ENCODE peak calls at places on chromosomes 7 and 10, in eight cellular contexts. I is AG10803, E is suprapubic skin, G is sigmoid colon, O is glutamatergic neuron, U is epithelial cell of esophagus, F is brain pericyte, S is BE2C. M is an unnamed sample.

GRCh38 chr10:130615463-130615862 is 479.3 kb downstream of the GLRX3 start:
- DNase-seq in G (no peak), U (no peak), E (no peak), S (no peak), I (no peak), O (no peak), F (no peak), M (no peak)

GRCh38 chr7:29563590-29564454 is at the start of gene PRR15:
- DNase-seq in F (no peak), E (no peak), S (peak; percentile 12), U (peak; percentile 80), O (peak; percentile 57), G (peak; percentile 63), I (no peak), M (no peak)

GRCh38 chr10:125005312-125006187 is 63.6 kb downstream of the ZRANB1 start:
- DNase-seq in I (no peak), E (peak; percentile 54), F (no peak), O (no peak), U (no peak), S (no peak), G (peak; percentile 56), M (peak; percentile 33)

GRCh38 chr10:86899670-86900276 is 57.6 kb downstream of the MMRN2 start:
- DNase-seq in G (peak; percentile 86), S (peak; percentile 68), U (peak; percentile 73), F (peak; percentile 11), O (peak; percentile 57), I (peak; percentile 69), E (no peak), M (peak; percentile 85)

GRCh38 chr10:31602541-31603244 is 283.7 kb downstream of the ZEB1 start:
- DNase-seq in S (peak; percentile 83), E (peak; percentile 95), U (peak; percentile 63), G (peak; percentile 96), F (no peak), O (peak; percentile 92), I (peak; percentile 91), M (peak; percentile 32)

GRCh38 chr10:61708841-61709240 is 46.1 kb downstream of the CABCOCO1 start:
- DNase-seq in S (no peak), I (peak; percentile 33), E (no peak), U (no peak), G (no peak), O (no peak), F (no peak), M (no peak)

GRCh38 chr7:80660939-80661338 is 22.5 kb downstream of the CD36 start:
- DNase-seq in I (no peak), O (no peak), U (no peak), S (no peak), G (no peak), E (no peak), F (no peak), M (no peak)

GRCh38 chr10:114328876-114329275 is 75.4 kb downstream of the AFAP1L2 start:
- DNase-seq in I (peak; percentile 17), G (no peak), S (no peak), E (no peak), F (no peak), O (no peak), U (no peak), M (peak; percentile 42)

GRCh38 chr10:3783313-3783689 is 1.7 kb downstream of the KLF6 start:
- DNase-seq in F (no peak), O (peak; percentile 71), U (peak; percentile 44), G (peak; percentile 87), I (peak; percentile 90), S (peak; percentile 67), E (peak; percentile 87), M (no peak)

GRCh38 chr7:918441-919113 is 35.9 kb downstream of the ADAP1 start:
- DNase-seq in I (no peak), E (peak; percentile 45), F (no peak), S (no peak), G (peak; percentile 57), U (no peak), O (peak; percentile 8), M (no peak)

GRCh38 chr10:3499120-3499519 is 285.9 kb downstream of the KLF6 start:
- DNase-seq in S (no peak), I (peak; percentile 26), U (peak; percentile 54), F (no peak), G (no peak), O (no peak), E (no peak), M (no peak)

GRCh38 chr10:11913184-11913641 is 90.1 kb downstream of the PROSER2 start:
- DNase-seq in F (no peak), U (no peak), G (no peak), S (no peak), O (no peak), E (no peak), I (peak; percentile 11), M (no peak)

GRCh38 chr10:90742189-90742588 is 115.7 kb downstream of the HTR7 start:
- DNase-seq in O (no peak), U (peak; percentile 72), S (no peak), I (peak; percentile 68), F (no peak), G (no peak), E (no peak), M (no peak)

GRCh38 chr7:33921216-33921938 is 16.0 kb downstream of the BMPER start:
- DNase-seq in U (no peak), I (peak; percentile 84), F (peak; percentile 60), O (no peak), E (no peak), S (no peak), G (peak; percentile 74), M (no peak)

GRCh38 chr7:1127001-1127400 is 33.0 kb downstream of the ZFAND2A start:
- DNase-seq in F (no peak), I (no peak), S (no peak), O (no peak), G (no peak), U (no peak), E (no peak), M (no peak)

GRCh38 chr10:123356799-123357198 is 202.6 kb downstream of the BUB3 start:
- DNase-seq in G (no peak), O (no peak), U (no peak), E (no peak), S (no peak), I (no peak), F (no peak), M (no peak)

GRCh38 chr10:91652364-91652763 is 19.5 kb upstream of the PPP1R3C start:
- DNase-seq in E (no peak), I (peak; percentile 100), G (no peak), S (no peak), O (no peak), U (peak; percentile 99), F (no peak), M (no peak)

GRCh38 chr7:78254397-78255055 is 456.0 kb downstream of the PHTF2 start:
- DNase-seq in U (no peak), S (no peak), E (no peak), G (no peak), F (no peak), I (no peak), O (no peak), M (no peak)

GRCh38 chr10:21981118-21981517 is 22.4 kb downstream of the DNAJC1 start:
- DNase-seq in G (no peak), O (no peak), E (no peak), U (no peak), I (no peak), F (no peak), S (no peak), M (no peak)

GRCh38 chr7:102155821-102156441 is 130.7 kb upstream of the SH2B2 start:
- DNase-seq in O (no peak), I (no peak), E (no peak), U (no peak), F (no peak), S (peak; percentile 48), G (no peak), M (no peak)

GRCh38 chr10:113463777-113464176 is 89.1 kb upstream of the HABP2 start:
- DNase-seq in U (no peak), G (no peak), E (no peak), I (peak; percentile 84), F (no peak), S (peak; percentile 13), O (no peak), M (no peak)

GRCh38 chr7:81256991-81257390 is 338.1 kb upstream of the SEMA3C start:
- DNase-seq in U (no peak), E (no peak), O (peak; percentile 26), F (no peak), G (no peak), I (peak; percentile 46), S (peak; percentile 44), M (no peak)